ENCODE peak calls at places on chromosome X, in ten cellular contexts. One of them, this sample, is unnamed.

GRCh38 chrX:52424658-52425057 is 55.8 kb downstream of the XAGE2 start:
- DNase-seq in NCI-H1694: no peak
- DNase-seq in NCI-H1092: no peak
- DNase-seq in NB4: no peak
- DNase-seq in HTR-8/SVneo: no peak
- DNase-seq in activated CD8-positive, alpha-beta memory T cell treated with anti-CD3 and anti-CD28 coated beads for 1 hour: no peak
- DNase-seq in kidney epithelial cell: no peak
- DNase-seq in IMR-90: peak
- DNase-seq in HCT116: no peak
- DNase-seq in AG08396: no peak
- DNase-seq in this sample: no peak

GRCh38 chrX:65596270-65596669 is 61.7 kb upstream of the LAS1L start:
- DNase-seq in IMR-90: peak
- DNase-seq in kidney epithelial cell: no peak
- DNase-seq in NCI-H1092: no peak
- DNase-seq in HCT116: no peak
- DNase-seq in activated CD8-positive, alpha-beta memory T cell treated with anti-CD3 and anti-CD28 coated beads for 1 hour: no peak
- DNase-seq in HTR-8/SVneo: peak
- DNase-seq in NB4: peak
- DNase-seq in NCI-H1694: no peak
- DNase-seq in AG08396: no peak
- DNase-seq in this sample: peak

GRCh38 chrX:111363741-111364140 is 48.3 kb downstream of the DCX start:
- DNase-seq in HTR-8/SVneo: no peak
- DNase-seq in AG08396: no peak
- DNase-seq in NCI-H1694: no peak
- DNase-seq in NCI-H1092: no peak
- DNase-seq in activated CD8-positive, alpha-beta memory T cell treated with anti-CD3 and anti-CD28 coated beads for 1 hour: no peak
- DNase-seq in kidney epithelial cell: no peak
- DNase-seq in NB4: no peak
- DNase-seq in HCT116: no peak
- DNase-seq in IMR-90: no peak
- DNase-seq in this sample: no peak

GRCh38 chrX:9804444-9804843 is 18.2 kb downstream of the SHROOM2 start:
- DNase-seq in activated CD8-positive, alpha-beta memory T cell treated with anti-CD3 and anti-CD28 coated beads for 1 hour: no peak
- DNase-seq in AG08396: no peak
- DNase-seq in NCI-H1092: no peak
- DNase-seq in HCT116: no peak
- DNase-seq in kidney epithelial cell: no peak
- DNase-seq in IMR-90: no peak
- DNase-seq in NB4: no peak
- DNase-seq in NCI-H1694: no peak
- DNase-seq in HTR-8/SVneo: no peak
- DNase-seq in this sample: no peak

GRCh38 chrX:125295337-125295736 is 24.3 kb upstream of the TEX13C start:
- DNase-seq in NCI-H1092: no peak
- DNase-seq in IMR-90: peak
- DNase-seq in NB4: peak
- DNase-seq in kidney epithelial cell: no peak
- DNase-seq in HCT116: no peak
- DNase-seq in NCI-H1694: no peak
- DNase-seq in activated CD8-positive, alpha-beta memory T cell treated with anti-CD3 and anti-CD28 coated beads for 1 hour: no peak
- DNase-seq in HTR-8/SVneo: no peak
- DNase-seq in AG08396: no peak
- DNase-seq in this sample: no peak

GRCh38 chrX:72269671-72270251 is 7.3 kb downstream of the RPS4X start:
- DNase-seq in NCI-H1694: no peak
- DNase-seq in kidney epithelial cell: no peak
- DNase-seq in NB4: peak
- DNase-seq in activated CD8-positive, alpha-beta memory T cell treated with anti-CD3 and anti-CD28 coated beads for 1 hour: no peak
- DNase-seq in HCT116: no peak
- DNase-seq in NCI-H1092: no peak
- DNase-seq in AG08396: no peak
- DNase-seq in IMR-90: peak
- DNase-seq in HTR-8/SVneo: no peak
- DNase-seq in this sample: peak

GRCh38 chrX:68829594-68830485 is 1.0 kb downstream of the EFNB1 start:
- DNase-seq in HCT116: no peak
- DNase-seq in kidney epithelial cell: no peak
- DNase-seq in NB4: peak
- DNase-seq in NCI-H1092: no peak
- DNase-seq in IMR-90: peak
- DNase-seq in AG08396: no peak
- DNase-seq in HTR-8/SVneo: no peak
- DNase-seq in activated CD8-positive, alpha-beta memory T cell treated with anti-CD3 and anti-CD28 coated beads for 1 hour: peak
- DNase-seq in NCI-H1694: no peak
- DNase-seq in this sample: no peak

GRCh38 chrX:103343105-103343504 is 13.1 kb downstream of the TCEAL7 start:
- DNase-seq in IMR-90: peak
- DNase-seq in NB4: peak
- DNase-seq in AG08396: peak
- DNase-seq in HTR-8/SVneo: no peak
- DNase-seq in activated CD8-positive, alpha-beta memory T cell treated with anti-CD3 and anti-CD28 coated beads for 1 hour: no peak
- DNase-seq in kidney epithelial cell: no peak
- DNase-seq in NCI-H1694: peak
- DNase-seq in NCI-H1092: no peak
- DNase-seq in HCT116: peak
- DNase-seq in this sample: peak

This sample was measured in amniotic stem cell.